ENCODE peak calls at places on chromosomes 1 and 21, in four cellular contexts. Y, P, I and K are unnamed samples.

GRCh38 chr21:35896060-35896459 is 164.3 kb downstream of the SETD4 start:
- DNase-seq in Y (peak), P (no peak), I (no peak), K (no peak)

GRCh38 chr1:66217021-66217420 is 316.9 kb upstream of the SGIP1 start:
- DNase-seq in Y (no peak), P (peak), I (peak), K (no peak)

GRCh38 chr21:29299906-29300546 is 1.3 kb downstream of the BACH1 start:
- DNase-seq in Y (peak), P (peak), I (peak), K (no peak)

GRCh38 chr1:6991271-6991670 is 206.0 kb downstream of the CAMTA1 start:
- DNase-seq in Y (no peak), P (peak), I (peak), K (no peak)

GRCh38 chr21:45226540-45227326 is 61.0 kb downstream of the POFUT2 start:
- DNase-seq in Y (no peak), P (peak), I (peak), K (no peak)

GRCh38 chr21:44750675-44751025 is 39.3 kb upstream of the TSPEAR start:
- DNase-seq in Y (no peak), P (no peak), I (no peak), K (no peak)

GRCh38 chr1:160428655-160429054 is 28.3 kb downstream of the VANGL2 start:
- DNase-seq in Y (no peak), P (peak), I (peak), K (no peak)

GRCh38 chr1:203083463-203083921 is 2.3 kb downstream of the MYOG start:
- DNase-seq in Y (no peak), P (no peak), I (no peak), K (no peak)

GRCh38 chr1:176541663-176542062 is 78.7 kb downstream of the PAPPA2 start:
- DNase-seq in Y (no peak), P (peak), I (no peak), K (no peak)

GRCh38 chr1:38589036-38589435 is 270.5 kb downstream of the RRAGC start:
- DNase-seq in Y (no peak), P (no peak), I (no peak), K (no peak)

GRCh38 chr1:228977741-228978140 is 242.5 kb downstream of the RHOU start:
- DNase-seq in Y (no peak), P (no peak), I (no peak), K (no peak)

GRCh38 chr1:232628335-232629214 is 1.4 kb downstream of the SIPA1L2 start:
- DNase-seq in Y (no peak), P (peak), I (peak), K (no peak)

GRCh38 chr1:75234499-75235064 is 100.4 kb downstream of the LHX8 start:
- DNase-seq in Y (no peak), P (no peak), I (no peak), K (no peak)

GRCh38 chr1:44619261-44619900 is 54.9 kb downstream of the TMEM53 start:
- DNase-seq in Y (no peak), P (peak), I (peak), K (no peak)

GRCh38 chr1:14926818-14927555 is 226.6 kb upstream of the TMEM51 start:
- DNase-seq in Y (no peak), P (no peak), I (no peak), K (no peak)

GRCh38 chr1:192747305-192747704 is 61.5 kb upstream of the RGS2 start:
- DNase-seq in Y (no peak), P (peak), I (peak), K (no peak)

GRCh38 chr1:22452401-22452963 is 831 bp downstream of the ZBTB40 start:
- DNase-seq in Y (peak), P (peak), I (peak), K (no peak)

GRCh38 chr1:193654951-193655705 is 468.7 kb upstream of the B3GALT2 start:
- DNase-seq in Y (no peak), P (peak), I (peak), K (no peak)

GRCh38 chr1:94783342-94784264 is 36.6 kb upstream of the SLC44A3 start:
- DNase-seq in Y (no peak), P (peak), I (peak), K (no peak)

GRCh38 chr1:94408104-94408503 is 10.1 kb upstream of the ABCD3 start:
- DNase-seq in Y (no peak), P (no peak), I (no peak), K (no peak)

GRCh38 chr1:3012511-3013291 is 8.6 kb upstream of the ACTRT2 start:
- DNase-seq in Y (peak), P (no peak), I (peak), K (no peak)

GRCh38 chr1:93681095-93681548 is 515 bp downstream of the BCAR3 start:
- DNase-seq in Y (peak), P (no peak), I (peak), K (no peak)

GRCh38 chr1:109814223-109814622 is 50.5 kb upstream of the EPS8L3 start:
- DNase-seq in Y (no peak), P (no peak), I (no peak), K (no peak)